ENCODE peak calls at places on chromosome 11, in seven cellular contexts. One of them, this sample, is unnamed.

GRCh38 chr11:66870131-66870530 is 13.3 kb downstream of the LRFN4 start:
- DNase-seq in K562: no peak
- DNase-seq in hepatic stellate cell: no peak
- DNase-seq in neural progenitor cell: no peak
- DNase-seq in nucleus accumbens: no peak
- DNase-seq in aorta: no peak
- DNase-seq in HEK293T: no peak
- DNase-seq in this sample: no peak

GRCh38 chr11:11084337-11084736 is 226.5 kb upstream of the ZBED5 start:
- DNase-seq in K562: no peak
- DNase-seq in neural progenitor cell: no peak
- DNase-seq in aorta: no peak
- DNase-seq in HEK293T: no peak
- DNase-seq in nucleus accumbens: no peak
- DNase-seq in hepatic stellate cell: no peak
- DNase-seq in this sample: no peak

GRCh38 chr11:131809203-131809948 is 439.0 kb downstream of the NTM start:
- DNase-seq in neural progenitor cell: no peak
- DNase-seq in hepatic stellate cell: no peak
- DNase-seq in aorta: no peak
- DNase-seq in nucleus accumbens: no peak
- DNase-seq in HEK293T: no peak
- DNase-seq in K562: no peak
- DNase-seq in this sample: no peak

GRCh38 chr11:1942541-1943260 is 4.4 kb upstream of the MRPL23 start:
- DNase-seq in K562: no peak
- DNase-seq in neural progenitor cell: no peak
- DNase-seq in nucleus accumbens: no peak
- DNase-seq in aorta: peak; percentile 32
- DNase-seq in hepatic stellate cell: no peak
- DNase-seq in HEK293T: no peak
- DNase-seq in this sample: no peak

GRCh38 chr11:129167315-129167714 is 24.8 kb downstream of the ARHGAP32 start:
- DNase-seq in hepatic stellate cell: no peak
- DNase-seq in K562: no peak
- DNase-seq in aorta: no peak
- DNase-seq in nucleus accumbens: no peak
- DNase-seq in neural progenitor cell: no peak
- DNase-seq in HEK293T: no peak
- DNase-seq in this sample: no peak

GRCh38 chr11:125250316-125250870 is 85.8 kb downstream of the PKNOX2 start:
- DNase-seq in hepatic stellate cell: no peak
- DNase-seq in HEK293T: no peak
- DNase-seq in K562: no peak
- DNase-seq in neural progenitor cell: peak; percentile 16
- DNase-seq in nucleus accumbens: no peak
- DNase-seq in aorta: peak; percentile 40
- DNase-seq in this sample: no peak

GRCh38 chr11:35236667-35237003 is 97.7 kb downstream of the CD44 start:
- DNase-seq in aorta: no peak
- DNase-seq in K562: no peak
- DNase-seq in neural progenitor cell: no peak
- DNase-seq in HEK293T: no peak
- DNase-seq in hepatic stellate cell: peak; percentile 9
- DNase-seq in nucleus accumbens: no peak
- DNase-seq in this sample: no peak

GRCh38 chr11:96015911-96016565 is 92.1 kb upstream of the MTMR2 start:
- DNase-seq in aorta: no peak
- DNase-seq in nucleus accumbens: no peak
- DNase-seq in K562: no peak
- DNase-seq in neural progenitor cell: no peak
- DNase-seq in hepatic stellate cell: no peak
- DNase-seq in HEK293T: no peak
- DNase-seq in this sample: no peak

GRCh38 chr11:17718510-17718962 is 835 bp upstream of the MYOD1 start:
- DNase-seq in hepatic stellate cell: no peak
- DNase-seq in aorta: no peak
- DNase-seq in neural progenitor cell: no peak
- DNase-seq in HEK293T: no peak
- DNase-seq in nucleus accumbens: no peak
- DNase-seq in K562: no peak
- DNase-seq in this sample: no peak

GRCh38 chr11:124745835-124746620 is 6.0 kb downstream of the VSIG2 start:
- DNase-seq in K562: no peak
- DNase-seq in HEK293T: no peak
- DNase-seq in neural progenitor cell: peak; percentile 50
- DNase-seq in nucleus accumbens: no peak
- DNase-seq in aorta: no peak
- DNase-seq in hepatic stellate cell: no peak
- DNase-seq in this sample: no peak

GRCh38 chr11:130209128-130209932 is 49.7 kb downstream of the ST14 start:
- DNase-seq in aorta: no peak
- DNase-seq in neural progenitor cell: no peak
- DNase-seq in HEK293T: no peak
- DNase-seq in K562: no peak
- DNase-seq in nucleus accumbens: no peak
- DNase-seq in hepatic stellate cell: no peak
- DNase-seq in this sample: no peak

GRCh38 chr11:1671658-1672057 is 25.3 kb upstream of the KRTAP5-6 start:
- DNase-seq in K562: no peak
- DNase-seq in nucleus accumbens: no peak
- DNase-seq in hepatic stellate cell: no peak
- DNase-seq in neural progenitor cell: no peak
- DNase-seq in aorta: no peak
- DNase-seq in HEK293T: no peak
- DNase-seq in this sample: no peak

GRCh38 chr11:11027271-11027670 is 169.4 kb upstream of the ZBED5 start:
- DNase-seq in nucleus accumbens: no peak
- DNase-seq in hepatic stellate cell: peak; percentile 58
- DNase-seq in neural progenitor cell: no peak
- DNase-seq in HEK293T: no peak
- DNase-seq in aorta: no peak
- DNase-seq in K562: no peak
- DNase-seq in this sample: no peak

GRCh38 chr11:129657866-129658557 is 157.6 kb upstream of the TMEM45B start:
- DNase-seq in K562: no peak
- DNase-seq in aorta: no peak
- DNase-seq in hepatic stellate cell: no peak
- DNase-seq in neural progenitor cell: no peak
- DNase-seq in HEK293T: no peak
- DNase-seq in nucleus accumbens: no peak
- DNase-seq in this sample: no peak

GRCh38 chr11:68159161-68159560 is 38.0 kb upstream of the CHKA start:
- DNase-seq in HEK293T: no peak
- DNase-seq in neural progenitor cell: peak; percentile 68
- DNase-seq in K562: no peak
- DNase-seq in nucleus accumbens: no peak
- DNase-seq in hepatic stellate cell: no peak
- DNase-seq in aorta: no peak
- DNase-seq in this sample: no peak

GRCh38 chr11:131371791-131372104 is 1.3 kb downstream of the NTM start:
- DNase-seq in nucleus accumbens: no peak
- DNase-seq in hepatic stellate cell: no peak
- DNase-seq in neural progenitor cell: no peak
- DNase-seq in aorta: no peak
- DNase-seq in K562: no peak
- DNase-seq in HEK293T: no peak
- DNase-seq in this sample: no peak

GRCh38 chr11:18171377-18172000 is 1.1 kb upstream of the MRGPRX4 start:
- DNase-seq in hepatic stellate cell: peak; percentile 21
- DNase-seq in K562: peak; percentile 36
- DNase-seq in nucleus accumbens: no peak
- DNase-seq in HEK293T: peak; percentile 46
- DNase-seq in aorta: peak; percentile 41
- DNase-seq in neural progenitor cell: peak; percentile 73
- DNase-seq in this sample: peak; percentile 23

GRCh38 chr11:69832561-69833413 is 13.6 kb upstream of the FGF3 start:
- DNase-seq in hepatic stellate cell: no peak
- DNase-seq in neural progenitor cell: peak; percentile 71
- DNase-seq in HEK293T: no peak
- DNase-seq in K562: no peak
- DNase-seq in aorta: peak; percentile 18
- DNase-seq in nucleus accumbens: no peak
- DNase-seq in this sample: no peak

GRCh38 chr11:21475276-21475675 is 717.6 kb upstream of the ANO5 start:
- DNase-seq in hepatic stellate cell: no peak
- DNase-seq in nucleus accumbens: no peak
- DNase-seq in HEK293T: peak; percentile 7
- DNase-seq in aorta: no peak
- DNase-seq in neural progenitor cell: peak; percentile 15
- DNase-seq in K562: no peak
- DNase-seq in this sample: no peak

GRCh38 chr11:20458905-20459632 is 71.6 kb downstream of the PRMT3 start:
- DNase-seq in neural progenitor cell: no peak
- DNase-seq in aorta: no peak
- DNase-seq in K562: peak; percentile 70
- DNase-seq in nucleus accumbens: no peak
- DNase-seq in HEK293T: no peak
- DNase-seq in hepatic stellate cell: no peak
- DNase-seq in this sample: no peak

GRCh38 chr11:117942255-117942654 is 13.1 kb upstream of the TMPRSS13 start:
- DNase-seq in nucleus accumbens: no peak
- DNase-seq in K562: no peak
- DNase-seq in hepatic stellate cell: no peak
- DNase-seq in aorta: no peak
- DNase-seq in neural progenitor cell: no peak
- DNase-seq in HEK293T: no peak
- DNase-seq in this sample: no peak

GRCh38 chr11:15941206-15941770 is 415.1 kb downstream of the SOX6 start:
- DNase-seq in aorta: no peak
- DNase-seq in HEK293T: no peak
- DNase-seq in nucleus accumbens: no peak
- DNase-seq in K562: peak; percentile 96
- DNase-seq in neural progenitor cell: peak; percentile 62
- DNase-seq in hepatic stellate cell: no peak
- DNase-seq in this sample: no peak

GRCh38 chr11:75198278-75198948 is 42.2 kb upstream of the TPBGL start:
- DNase-seq in neural progenitor cell: no peak
- DNase-seq in hepatic stellate cell: no peak
- DNase-seq in nucleus accumbens: no peak
- DNase-seq in K562: no peak
- DNase-seq in HEK293T: no peak
- DNase-seq in aorta: no peak
- DNase-seq in this sample: no peak

GRCh38 chr11:70494559-70495350 is 96.4 kb downstream of the CTTN start:
- DNase-seq in neural progenitor cell: no peak
- DNase-seq in K562: no peak
- DNase-seq in nucleus accumbens: no peak
- DNase-seq in aorta: peak; percentile 41
- DNase-seq in hepatic stellate cell: no peak
- DNase-seq in HEK293T: no peak
- DNase-seq in this sample: no peak